ENCODE peak calls at places on chromosomes 1 and 21, in eight cellular contexts. C is CD4-positive, CD25-positive, alpha-beta regulatory T cell; K is aorta; X is CD8-positive, alpha-beta memory T cell; P is transverse colon; H is lower lobe of right lung; I is uterus; Z is A673. G is an unnamed sample.

GRCh38 chr1:59814901-59815825 is at the start of gene HOOK1:
- DNase-seq in C (peak; percentile 1), H (no peak), X (no peak), Z (peak; percentile 52), P (peak; percentile 30), I (no peak), K (no peak), G (no peak)

GRCh38 chr1:4166711-4167110 is 266.6 kb upstream of the C1orf174 start:
- DNase-seq in X (no peak), Z (no peak), P (no peak), C (no peak), I (no peak), K (no peak), H (no peak), G (no peak)

GRCh38 chr1:29364101-29364678 is 127.9 kb downstream of the PTPRU start:
- DNase-seq in Z (no peak), P (no peak), K (no peak), I (no peak), X (no peak), C (no peak), H (no peak), G (no peak)

GRCh38 chr1:242129103-242129502 is 130.2 kb upstream of the MAP1LC3C start:
- DNase-seq in I (no peak), P (no peak), H (no peak), C (no peak), K (no peak), X (no peak), Z (peak; percentile 47), G (no peak)

GRCh38 chr1:20058531-20058930 is 11.5 kb upstream of the PLA2G5 start:
- DNase-seq in C (no peak), P (no peak), Z (peak; percentile 32), K (no peak), I (no peak), X (no peak), H (no peak), G (peak; percentile 58)

GRCh38 chr1:205045146-205045545 is 2.1 kb downstream of the CNTN2 start:
- DNase-seq in K (no peak), H (no peak), C (no peak), Z (no peak), X (no peak), I (no peak), P (no peak), G (no peak)

GRCh38 chr1:186849824-186850223 is 21.1 kb downstream of the PLA2G4A start:
- DNase-seq in P (no peak), H (no peak), Z (no peak), X (no peak), K (no peak), C (no peak), I (no peak), G (no peak)

GRCh38 chr1:204171751-204172178 is 5.6 kb upstream of the REN start:
- DNase-seq in H (no peak), K (no peak), I (no peak), P (no peak), X (no peak), Z (no peak), C (no peak), G (no peak)

GRCh38 chr1:200226268-200226968 is 183.4 kb downstream of the ZNF281 start:
- DNase-seq in X (no peak), K (no peak), I (no peak), C (no peak), P (no peak), Z (peak; percentile 69), H (no peak), G (no peak)

GRCh38 chr21:43967981-43968380 is 44.1 kb upstream of the TRAPPC10 start:
- DNase-seq in K (no peak), H (no peak), X (no peak), I (no peak), P (no peak), C (no peak), Z (no peak), G (no peak)

GRCh38 chr1:77986810-77987209 is 7.9 kb upstream of the FUBP1 start:
- DNase-seq in K (no peak), C (no peak), P (no peak), H (no peak), Z (no peak), X (no peak), I (no peak), G (no peak)

GRCh38 chr1:93980320-93980744 is 71.1 kb upstream of the GCLM start:
- DNase-seq in C (no peak), K (no peak), P (no peak), X (no peak), H (no peak), I (no peak), Z (peak; percentile 50), G (no peak)

GRCh38 chr1:55054396-55054795 is 15.0 kb downstream of the PCSK9 start:
- DNase-seq in K (peak; percentile 69), I (no peak), C (no peak), H (no peak), X (no peak), Z (no peak), P (no peak), G (no peak)

GRCh38 chr1:160171352-160171751 is 19.0 kb upstream of the CASQ1 start:
- DNase-seq in C (no peak), Z (no peak), X (no peak), I (no peak), K (no peak), H (no peak), P (no peak), G (no peak)

GRCh38 chr1:115225993-115226700 is 111.9 kb downstream of the NGF start:
- DNase-seq in X (no peak), I (no peak), P (no peak), Z (no peak), H (no peak), C (no peak), K (no peak), G (no peak)

GRCh38 chr1:161972828-161973227 is 50.8 kb downstream of the OLFML2B start:
- DNase-seq in C (no peak), Z (no peak), H (no peak), P (no peak), X (no peak), I (no peak), K (no peak), G (no peak)

GRCh38 chr1:161966076-161966475 is 57.6 kb downstream of the OLFML2B start:
- DNase-seq in X (no peak), K (no peak), C (no peak), I (no peak), P (no peak), Z (peak; percentile 16), H (no peak), G (no peak)

GRCh38 chr1:161973924-161974845 is 49.5 kb downstream of the OLFML2B start:
- DNase-seq in H (no peak), P (no peak), X (no peak), Z (no peak), K (no peak), I (peak; percentile 50), C (no peak), G (no peak)

DNA sequence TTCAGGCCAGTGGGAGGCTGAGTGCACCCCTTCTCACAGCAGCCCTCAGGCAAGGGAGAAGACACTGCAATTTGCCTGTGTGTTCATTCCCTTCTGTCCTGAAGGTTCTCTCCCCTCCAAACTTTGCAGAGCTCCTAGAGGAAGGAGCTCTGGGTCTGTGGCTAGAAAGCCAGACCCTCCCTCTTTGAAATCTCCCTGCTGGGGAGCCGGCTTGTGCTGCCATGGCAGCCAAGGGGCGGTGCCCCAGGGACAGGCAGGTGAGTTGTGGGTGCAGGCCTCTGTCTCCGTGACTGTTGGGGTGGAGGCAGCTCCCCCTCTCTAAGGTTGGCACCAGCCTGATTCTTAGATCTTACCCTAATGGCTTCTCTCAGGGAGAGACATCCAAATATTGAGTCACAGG is 53.0 kb downstream of the OLFML2B start:
- DNase-seq in X (no peak), P (no peak), C (no peak), I (no peak), K (no peak), Z (no peak), H (no peak), G (no peak)
- H3K27ac ChIP-seq in X (no peak overlapping the region), P (no peak overlapping the region), C (no peak overlapping the region), I (no peak overlapping the region), K (peak overlapping the region; percentile 30), Z (no peak overlapping the region), H (no peak overlapping the region), G (no peak overlapping the region)

GRCh38 chr1:232675898-232676297 is 46.0 kb upstream of the SIPA1L2 start:
- DNase-seq in I (no peak), C (no peak), Z (no peak), K (no peak), X (no peak), H (no peak), P (no peak), G (no peak)

GRCh38 chr1:232682248-232682647 is 52.3 kb upstream of the SIPA1L2 start:
- DNase-seq in P (peak; percentile 79), K (no peak), Z (no peak), C (no peak), X (no peak), H (no peak), I (no peak), G (no peak)

GRCh38 chr1:232675267-232675666 is 45.3 kb upstream of the SIPA1L2 start:
- DNase-seq in P (no peak), X (no peak), C (no peak), I (peak; percentile 22), Z (no peak), H (no peak), K (no peak), G (no peak)

GRCh38 chr1:232678185-232678886 is 48.4 kb upstream of the SIPA1L2 start:
- DNase-seq in X (no peak), P (peak; percentile 56), C (no peak), K (no peak), H (no peak), I (no peak), Z (no peak), G (no peak)

GRCh38 chr1:232676307-232676706 is 46.4 kb upstream of the SIPA1L2 start:
- DNase-seq in K (no peak), C (no peak), P (no peak), Z (no peak), X (no peak), I (no peak), H (no peak), G (no peak)
- H3K27me3 ChIP-seq in K (no peaks in the 10 kb centered on the region), C (no peaks in the 10 kb centered on the region), P (no peaks in the 10 kb centered on the region), Z (no peaks in the 10 kb centered on the region), X (no peaks in the 10 kb centered on the region), I (no peaks in the 10 kb centered on the region), H (no peaks in the 10 kb centered on the region), G (no peaks in the 10 kb centered on the region)

GRCh38 chr21:21806711-21807597 is 808.7 kb downstream of the NCAM2 start:
- DNase-seq in P (no peak), I (no peak), H (no peak), K (no peak), Z (peak; percentile 10), C (no peak), X (no peak), G (no peak)
- H3K9me3 ChIP-seq in P (no peaks in the 10 kb centered on the region), I (no peaks in the 10 kb centered on the region), H (no peaks in the 10 kb centered on the region), K (no peaks in the 10 kb centered on the region), Z (no peaks in the 10 kb centered on the region), C (peaks cover 9% of the 10 kb centered on the region), X (no peaks in the 10 kb centered on the region), G (no peaks in the 10 kb centered on the region)

DNA sequence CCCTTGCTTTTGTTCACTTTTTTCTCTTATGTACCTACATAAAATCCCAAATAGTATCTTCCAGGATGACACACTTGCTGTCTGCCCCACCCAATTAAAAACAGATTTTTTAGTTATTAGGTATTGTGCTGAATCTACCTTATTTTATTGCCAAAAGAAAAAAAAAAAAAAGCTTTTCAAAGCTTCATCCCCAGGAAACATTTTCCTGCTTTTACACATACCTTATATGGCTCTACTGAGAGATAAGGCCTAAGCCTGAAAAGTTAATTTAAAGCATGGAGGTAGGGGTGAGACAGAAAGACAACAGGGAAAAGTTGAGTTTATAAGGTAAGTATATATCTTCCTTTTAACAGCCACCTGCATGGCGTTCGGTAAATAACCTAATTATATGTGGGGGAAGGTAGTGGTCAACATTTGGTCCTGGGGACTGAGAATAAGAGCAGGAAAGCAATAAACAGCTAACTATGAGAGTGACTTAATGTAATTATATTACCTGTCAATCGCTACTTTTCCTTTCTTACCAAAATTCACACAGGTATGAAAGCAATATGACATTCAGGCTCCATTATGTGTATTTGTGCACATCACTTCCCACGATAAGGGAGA is 54.6 kb upstream of the BOLA1 start:
- DNase-seq in I (no peak), K (no peak), C (no peak), Z (no peak), H (no peak), X (no peak), P (no peak), G (no peak)
- H3K27ac ChIP-seq in I (peak overlapping the region; percentile 84), K (no peak overlapping the region), C (peak overlapping the region; percentile 69), Z (peak overlapping the region; percentile 78), H (no peak overlapping the region), X (peak overlapping the region; percentile 85), P (peak overlapping the region; percentile 91), G (no peak overlapping the region)

G was measured in AG04450.